ENCODE peak calls at places on chromosome 3, in five cellular contexts. E, G, K, A and U are unnamed samples.
A peak's percentile ranks its signal among the peaks of the same experiment; 100 is the strongest.

GRCh38 chr3:46905191-46905560 is 27.7 kb downstream of the PTH1R start:
- DNase-seq in A (no peak), K (no peak), G (no peak), E (no peak), U (no peak)

GRCh38 chr3:44323341-44323955 is 15.1 kb upstream of the TCAIM start:
- DNase-seq in E (peak; percentile 28), G (peak; percentile 36), A (peak; percentile 81), K (no peak), U (peak; percentile 68)

GRCh38 chr3:67405193-67405592 is 249.2 kb downstream of the SUCLG2 start:
- DNase-seq in E (no peak), G (no peak), K (no peak), A (no peak), U (no peak)

GRCh38 chr3:77247063-77247462 is 207.2 kb downstream of the ROBO2 start:
- DNase-seq in A (no peak), E (no peak), K (no peak), G (no peak), U (no peak)

GRCh38 chr3:64444619-64445317 is 219.5 kb upstream of the PRICKLE2 start:
- DNase-seq in K (no peak), G (no peak), E (no peak), A (no peak), U (no peak)

GRCh38 chr3:12730511-12731234 is 28.4 kb downstream of the TMEM40 start:
- DNase-seq in G (no peak), E (no peak), K (no peak), A (no peak), U (no peak)

GRCh38 chr3:177836671-177837070 is 639.4 kb upstream of the TBL1XR1 start:
- DNase-seq in G (no peak), K (no peak), E (no peak), A (no peak), U (no peak)

GRCh38 chr3:37453393-37454391 is 279.3 kb upstream of the LRRFIP2 start:
- DNase-seq in E (no peak), A (peak; percentile 41), G (no peak), K (no peak), U (peak; percentile 56)

GRCh38 chr3:117463276-117463675 is 753.7 kb downstream of the TUSC7 start:
- DNase-seq in G (no peak), A (no peak), K (no peak), E (no peak), U (no peak)

GRCh38 chr3:43582876-43583275 is 38.9 kb downstream of the ANO10 start:
- DNase-seq in G (no peak), E (no peak), K (no peak), A (no peak), U (no peak)

GRCh38 chr3:8841472-8841871 is 72.1 kb upstream of the OXTR start:
- DNase-seq in K (no peak), A (no peak), G (no peak), E (no peak), U (no peak)

GRCh38 chr3:59545369-59545768 is 495.5 kb upstream of the CFAP20DC start:
- DNase-seq in E (peak; percentile 22), G (no peak), K (no peak), A (no peak), U (no peak)

GRCh38 chr3:43153189-43154083 is 47.6 kb upstream of the POMGNT2 start:
- DNase-seq in E (no peak), A (no peak), K (no peak), G (no peak), U (peak; percentile 33)

GRCh38 chr3:97720417-97720816 is 44.1 kb upstream of the ARL6 start:
- DNase-seq in A (no peak), G (no peak), E (no peak), K (no peak), U (no peak)

GRCh38 chr3:173140986-173141385 is at the start of gene SPATA16:
- DNase-seq in G (no peak), K (no peak), E (no peak), A (no peak), U (no peak)

GRCh38 chr3:133466531-133467386 is 66.9 kb downstream of the BFSP2 start:
- DNase-seq in E (no peak), K (no peak), A (no peak), G (no peak), U (no peak)

GRCh38 chr3:39471652-39472051 is 4.2 kb downstream of the MOBP start:
- DNase-seq in K (no peak), G (no peak), A (no peak), E (no peak), U (no peak)

GRCh38 chr3:166444336-166444735 is 607.1 kb upstream of the BCHE start:
- DNase-seq in E (no peak), A (no peak), G (no peak), K (no peak), U (no peak)

GRCh38 chr3:192957441-192957951 is 39.8 kb upstream of the MB21D2 start:
- DNase-seq in A (no peak), E (no peak), K (no peak), G (no peak), U (peak; percentile 29)

GRCh38 chr3:42090973-42091731 is at the start of gene TRAK1:
- DNase-seq in E (no peak), A (no peak), K (no peak), G (no peak), U (peak; percentile 68)

GRCh38 chr3:60917136-60917535 is 334.1 kb downstream of the FHIT start:
- DNase-seq in G (no peak), E (peak; percentile 2), A (peak; percentile 31), K (no peak), U (no peak)

GRCh38 chr3:45164056-45164455 is 17.9 kb upstream of the CDCP1 start:
- DNase-seq in K (no peak), A (no peak), G (no peak), E (no peak), U (no peak)

GRCh38 chr3:42936157-42936981 is 30.4 kb downstream of the ZNF662 start:
- DNase-seq in G (no peak), E (peak; percentile 78), A (peak; percentile 27), K (no peak), U (no peak)

GRCh38 chr3:115975353-115975752 is 352.0 kb downstream of the GAP43 start:
- DNase-seq in G (no peak), E (no peak), K (no peak), A (no peak), U (no peak)

GRCh38 chr3:111712294-111713180 is 117.4 kb upstream of the ZBED2 start:
- DNase-seq in E (peak; percentile 75), A (no peak), G (no peak), K (no peak), U (no peak)

GRCh38 chr3:127598841-127599570 is 795 bp downstream of the MCM2 start:
- DNase-seq in G (no peak), E (no peak), K (no peak), A (no peak), U (no peak)

GRCh38 chr3:158005391-158006100 is 100.7 kb downstream of the SHOX2 start:
- DNase-seq in K (no peak), E (no peak), G (no peak), A (no peak), U (no peak)